ENCODE peak calls at places on chromosomes 12 and 14, in ten cellular contexts. U is adrenal gland, S is thoracic aorta, Y is IMR-90, M is dorsolateral prefrontal cortex, C is PC-9, P is endothelial cell of umbilical vein, D is transverse colon, V is gastrocnemius medialis, J is heart right ventricle. R is an unnamed sample. For H3K27me3, the result is how much of the 10 kb centered on the place peaks cover.

GRCh38 chr14:23009483-23009938 is 432 bp downstream of the C14orf93 start:
- DNase-seq in U (no peak), S (no peak), Y (no peak), M (no peak), C (no peak), P (no peak), D (no peak), V (no peak), J (no peak), R (no peak)

GRCh38 chr14:102076793-102077759 is 9.8 kb downstream of the HSP90AA1 start:
- DNase-seq in U (no peak), S (no peak), Y (no peak), M (no peak), C (no peak), P (no peak), D (no peak), V (no peak), J (no peak), R (no peak)

GRCh38 chr12:31832740-31833540 is 104.1 kb upstream of the AMN1 start:
- DNase-seq in U (no peak), S (no peak), Y (no peak), M (no peak), C (no peak), P (no peak), D (no peak), V (no peak), J (no peak), R (no peak)

GRCh38 chr12:105417732-105418131 is 87.2 kb downstream of the C12orf75 start:
- DNase-seq in U (no peak), S (no peak), Y (no peak), M (no peak), C (no peak), P (no peak), D (no peak), V (no peak), J (no peak), R (no peak)

GRCh38 chr12:119659289-119659897 is 8.5 kb upstream of the PRKAB1 start:
- DNase-seq in U (no peak), S (no peak), Y (peak), M (no peak), C (no peak), P (peak), D (peak), V (no peak), J (no peak), R (no peak)

GRCh38 chr12:118750666-118751065 is 230.7 kb upstream of the SRRM4 start:
- DNase-seq in U (no peak), S (no peak), Y (no peak), M (no peak), C (no peak), P (no peak), D (no peak), V (no peak), J (no peak), R (no peak)

GRCh38 chr12:63821781-63822251 is 22.7 kb upstream of the SRGAP1 start:
- DNase-seq in U (no peak), S (no peak), Y (peak), M (no peak), C (no peak), P (peak), D (no peak), V (no peak), J (peak), R (no peak)

GRCh38 chr12:3833670-3834310 is 39.4 kb downstream of the PARP11 start:
- DNase-seq in U (no peak), S (no peak), Y (no peak), M (no peak), C (no peak), P (no peak), D (no peak), V (no peak), J (no peak), R (no peak)

GRCh38 chr14:91493169-91493568 is 16.9 kb downstream of the PPP4R3A start:
- DNase-seq in U (no peak), S (no peak), Y (peak), M (no peak), C (no peak), P (no peak), D (no peak), V (no peak), J (no peak), R (no peak)

GRCh38 chr14:39179042-39179441 is 4.0 kb downstream of the PNN start:
- DNase-seq in U (no peak), S (no peak), Y (no peak), M (no peak), C (no peak), P (no peak), D (no peak), V (no peak), J (no peak), R (no peak)

GRCh38 chr14:95523818-95524448 is 7.5 kb upstream of the SYNE3 start:
- DNase-seq in U (no peak), S (no peak), Y (peak), M (no peak), C (peak), P (peak), D (peak), V (no peak), J (no peak), R (peak)

GRCh38 chr12:64232201-64232600 is 10.1 kb upstream of the KICS2 start:
- DNase-seq in U (no peak), S (no peak), Y (no peak), M (no peak), C (no peak), P (no peak), D (no peak), V (no peak), J (no peak), R (no peak)

GRCh38 chr14:68678471-68678870 is 114.4 kb downstream of the ZFP36L1 start:
- DNase-seq in U (no peak), S (no peak), Y (no peak), M (no peak), C (no peak), P (no peak), D (no peak), V (no peak), J (no peak), R (no peak)

GRCh38 chr14:33259764-33260163 is 321.1 kb downstream of the NPAS3 start:
- DNase-seq in U (no peak), S (no peak), Y (no peak), M (no peak), C (no peak), P (no peak), D (no peak), V (no peak), J (no peak), R (no peak)

GRCh38 chr12:59595097-59595496 is 732 bp upstream of the SLC16A7 start:
- DNase-seq in U (no peak), S (no peak), Y (no peak), M (no peak), C (no peak), P (no peak), D (no peak), V (no peak), J (no peak), R (no peak)

GRCh38 chr14:70096866-70097265 is 91.9 kb downstream of the SLC8A3 start:
- DNase-seq in U (no peak), S (no peak), Y (peak), M (no peak), C (no peak), P (peak), D (no peak), V (no peak), J (no peak), R (no peak)

GRCh38 chr14:89388853-89389252 is 28.2 kb downstream of the FOXN3 start:
- DNase-seq in U (peak), S (no peak), Y (peak), M (no peak), C (no peak), P (no peak), D (no peak), V (no peak), J (no peak), R (no peak)

GRCh38 chr14:103194256-103195045 is 71.2 kb downstream of the TNFAIP2 start:
- DNase-seq in U (no peak), S (no peak), Y (peak), M (no peak), C (peak), P (no peak), D (no peak), V (no peak), J (no peak), R (no peak)

GRCh38 chr12:12979731-12980259 is 20.3 kb downstream of the HEBP1 start:
- DNase-seq in U (no peak), S (no peak), Y (peak), M (no peak), C (peak), P (peak), D (no peak), V (no peak), J (no peak), R (peak)
- H3K27ac ChIP-seq in U (no peak), S (peak), Y (peak), M (peak), C (peak), P (peak), D (peak), V (no peak), J (no peak), R (peak)

DNA sequence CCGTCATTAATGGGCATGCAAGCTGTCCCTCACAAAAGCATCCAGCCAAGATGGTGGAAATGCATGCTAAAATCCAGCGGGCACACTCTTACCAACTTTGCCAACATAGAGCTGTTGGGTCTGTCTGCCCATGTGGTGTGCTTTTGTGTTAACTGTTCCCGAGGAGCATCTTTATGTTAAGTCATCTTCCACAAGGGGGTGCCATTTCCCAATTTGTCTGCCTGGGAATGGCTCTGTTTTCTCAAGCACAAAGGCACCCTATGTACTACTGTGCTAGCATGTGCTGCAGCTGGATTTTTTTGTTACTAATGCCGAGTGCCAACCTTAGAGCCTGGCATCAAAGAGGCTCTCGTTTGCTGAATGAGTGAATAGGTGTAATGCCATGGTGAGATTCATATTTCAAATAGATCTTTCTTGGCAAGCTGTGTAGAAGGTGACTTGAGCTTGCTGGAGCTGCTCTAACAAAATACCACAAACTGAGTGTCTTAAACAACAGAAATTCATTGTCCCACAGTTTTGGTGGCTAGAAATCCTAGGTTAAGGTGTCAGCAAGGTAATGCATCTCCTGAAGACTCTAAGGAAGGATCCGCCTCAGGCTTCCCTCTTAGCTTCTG is 74.3 kb downstream of the TRHDE start:
- DNase-seq in U (peak), S (no peak), Y (peak), M (peak), C (no peak), P (peak), D (peak), V (peak), J (no peak), R (no peak)
- TF ChIP-seq CTCF in U (peak), S (peak), Y (peak), M (peak), C (peak), P (no peak), D (peak), V (no peak), J (peak), R (peak)

GRCh38 chr14:36518586-36519430 is 1.2 kb downstream of the NKX2-1 start:
- DNase-seq in U (no peak), S (no peak), Y (no peak), M (no peak), C (no peak), P (no peak), D (no peak), V (no peak), J (no peak), R (no peak)

GRCh38 chr14:36517242-36518030 is 2.6 kb downstream of the NKX2-1 start:
- DNase-seq in U (no peak), S (no peak), Y (no peak), M (no peak), C (no peak), P (no peak), D (no peak), V (no peak), J (no peak), R (no peak)

GRCh38 chr14:36516719-36517241 is 3.3 kb downstream of the NKX2-1 start:
- DNase-seq in U (no peak), S (no peak), Y (no peak), M (no peak), C (no peak), P (no peak), D (no peak), V (no peak), J (no peak), R (no peak)

GRCh38 chr14:36519431-36520321 is at the start of gene NKX2-1:
- DNase-seq in U (no peak), S (no peak), Y (no peak), M (no peak), C (no peak), P (no peak), D (no peak), V (no peak), J (no peak), R (no peak)

DNA sequence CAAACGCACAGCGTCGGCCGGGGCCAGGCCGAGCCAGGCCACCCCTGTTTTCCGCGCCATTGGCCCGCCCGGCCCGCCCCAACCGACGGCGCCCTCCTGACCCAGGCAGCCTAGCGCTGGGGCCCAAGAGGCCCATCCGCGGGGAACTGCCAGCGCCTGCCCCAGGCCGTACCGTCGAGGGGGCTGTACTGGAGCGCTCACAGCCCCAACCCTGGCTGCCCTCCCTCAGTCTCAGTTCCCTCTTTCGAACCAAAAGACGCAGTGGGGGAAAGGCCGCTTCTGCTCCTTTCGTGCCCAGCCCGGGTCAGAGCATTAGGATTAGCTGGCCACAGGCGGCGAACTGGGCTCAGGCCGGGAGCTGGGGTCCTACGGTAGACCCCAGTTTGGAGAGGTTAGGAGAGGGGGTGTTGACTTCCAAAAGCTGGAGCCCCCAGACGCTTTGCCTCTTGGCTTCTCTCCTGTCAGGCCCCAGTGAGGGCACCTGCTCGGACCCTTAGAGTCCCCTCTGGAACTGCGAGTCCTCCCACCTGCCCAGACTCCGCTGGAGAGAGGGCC is 1.9 kb downstream of the NKX2-1 start:
- DNase-seq in U (no peak), S (no peak), Y (no peak), M (no peak), C (no peak), P (no peak), D (no peak), V (no peak), J (no peak), R (no peak)
- H3K27me3 ChIP-seq in U (half or more), S (under half), Y (half or more), M (half or more), C (under half), P (half or more), D (half or more), V (half or more), J (half or more), R (half or more)

GRCh38 chr14:53714495-53715389 is 241.9 kb downstream of the BMP4 start:
- DNase-seq in U (no peak), S (no peak), Y (no peak), M (no peak), C (no peak), P (peak), D (no peak), V (no peak), J (no peak), R (no peak)

GRCh38 chr14:53710615-53711014 is 246.0 kb downstream of the BMP4 start:
- DNase-seq in U (no peak), S (no peak), Y (no peak), M (no peak), C (no peak), P (no peak), D (no peak), V (no peak), J (no peak), R (no peak)

GRCh38 chr14:53716521-53716920 is 240.1 kb downstream of the BMP4 start:
- DNase-seq in U (no peak), S (no peak), Y (no peak), M (no peak), C (no peak), P (peak), D (no peak), V (no peak), J (no peak), R (no peak)

GRCh38 chr14:53711205-53711604 is 245.4 kb downstream of the BMP4 start:
- DNase-seq in U (no peak), S (no peak), Y (no peak), M (no peak), C (no peak), P (no peak), D (no peak), V (no peak), J (no peak), R (no peak)

GRCh38 chr14:53715390-53715730 is 241.3 kb downstream of the BMP4 start:
- DNase-seq in U (peak), S (no peak), Y (peak), M (no peak), C (peak), P (peak), D (no peak), V (no peak), J (no peak), R (no peak)
- H3K27ac ChIP-seq in U (no peak), S (no peak), Y (no peak), M (no peak), C (no peak), P (peak), D (no peak), V (peak), J (peak), R (peak)